ENCODE peak calls at places on chromosome 10, in eight cellular contexts. R is AG10803; H is activated T-helper 1 cell treated with anti-CD3 and anti-CD28 coated beads, Interleukin-12 subunit alpha, Interleukin-12 subunit beta, Interleukin-2, Interleukin-4 antibody, amounts not matched to agents 30 ng/mL and 10 ng/mL and 1 ng/mL, durations not matched to agents 14 hours and 24 hours and 36 hours; L is CD8-positive, alpha-beta memory T cell; K is AG04450; E is fibroblast of the conjunctiva; P is H7; G is NCI-H524. J is an unnamed sample.

GRCh38 chr10:119755446-119755845 is 29.6 kb downstream of the INPP5F start:
- DNase-seq in H (no peak), L (no peak), K (no peak), R (peak), G (no peak), E (no peak), P (no peak), J (peak)

GRCh38 chr10:116521424-116522305 is 24.1 kb upstream of the PNLIP start:
- DNase-seq in P (peak), R (peak), E (peak), H (no peak), K (peak), G (no peak), L (no peak), J (peak)

GRCh38 chr10:119429771-119430170 is 112.7 kb downstream of the RGS10 start:
- DNase-seq in K (no peak), L (no peak), G (no peak), R (no peak), H (no peak), E (no peak), P (no peak), J (no peak)

GRCh38 chr10:71814923-71815411 is 36.1 kb downstream of the PSAP start:
- DNase-seq in L (peak), R (no peak), K (no peak), E (no peak), G (no peak), H (no peak), P (peak), J (no peak)

GRCh38 chr10:132980426-132981172 is 38.2 kb upstream of the CFAP46 start:
- DNase-seq in L (peak), P (no peak), R (no peak), K (no peak), G (no peak), E (no peak), H (no peak), J (no peak)

GRCh38 chr10:70753841-70754621 is 31.1 kb downstream of the TBATA start:
- DNase-seq in E (no peak), R (peak), K (no peak), H (no peak), P (peak), G (no peak), L (no peak), J (peak)

GRCh38 chr10:68385740-68386139 is 21.3 kb downstream of the RUFY2 start:
- DNase-seq in H (no peak), E (no peak), L (no peak), G (no peak), R (no peak), P (no peak), K (no peak), J (no peak)

GRCh38 chr10:18797286-18797685 is 138.1 kb downstream of the ARL5B start:
- DNase-seq in G (no peak), E (no peak), R (no peak), L (no peak), H (no peak), K (no peak), P (no peak), J (no peak)

GRCh38 chr10:60733826-60734225 is 44.5 kb upstream of the CDK1 start:
- DNase-seq in E (no peak), H (no peak), P (peak), L (no peak), R (no peak), K (no peak), G (no peak), J (no peak)

GRCh38 chr10:52440612-52441285 is 126.7 kb downstream of the DKK1 start:
- DNase-seq in G (no peak), K (no peak), E (no peak), P (no peak), L (no peak), R (no peak), H (no peak), J (no peak)

GRCh38 chr10:31749293-31749692 is 179.3 kb downstream of the ARHGAP12 start:
- DNase-seq in L (no peak), H (no peak), K (no peak), E (no peak), R (no peak), P (peak), G (peak), J (peak)

J was measured in AG08395.